ENCODE peak calls at places on chromosome 19, in nine cellular contexts. X is thoracic aorta; U is aorta; E is fibroblast of lung; O is AG04450; K is RWPE1; P is CD4-positive, CD25-positive, alpha-beta regulatory T cell; Y is CD8-positive, alpha-beta T cell; Q is sigmoid colon. C is an unnamed sample.

GRCh38 chr19:49437231-49437630 is 4.1 kb downstream of the SLC17A7 start:
- DNase-seq in X (no peak), O (no peak), U (no peak), Q (no peak), P (no peak), E (no peak), K (no peak), Y (no peak), C (no peak)

GRCh38 chr19:21707065-21707464 is 60.3 kb downstream of the ZNF100 start:
- DNase-seq in Q (no peak), Y (no peak), P (no peak), O (no peak), K (no peak), X (no peak), E (no peak), U (no peak), C (no peak)

GRCh38 chr19:30693179-30693578 is 321.0 kb downstream of the ZNF536 start:
- DNase-seq in P (no peak), K (no peak), U (no peak), X (no peak), Q (no peak), O (no peak), E (no peak), Y (no peak), C (no peak)

GRCh38 chr19:49182848-49183375 is 25.3 kb downstream of the TRPM4 start:
- DNase-seq in Q (no peak), O (no peak), E (no peak), X (no peak), P (no peak), Y (no peak), U (no peak), K (no peak), C (no peak)

GRCh38 chr19:511101-511841 is 4.0 kb downstream of the TPGS1 start:
- DNase-seq in Q (peak), O (no peak), Y (peak), E (peak), K (no peak), X (no peak), P (peak), U (peak), C (peak)

GRCh38 chr19:1360818-1361461 is 22.8 kb upstream of the NDUFS7 start:
- DNase-seq in O (peak), X (no peak), P (no peak), Y (no peak), U (peak), E (peak), K (no peak), Q (peak), C (peak)

GRCh38 chr19:14127176-14127575 is 9.2 kb downstream of the ASF1B start:
- DNase-seq in O (no peak), U (peak), E (no peak), Y (no peak), P (no peak), K (no peak), Q (no peak), X (no peak), C (peak)

GRCh38 chr19:58399903-58400637 is 4.6 kb downstream of the RNF225 start:
- DNase-seq in Y (no peak), U (peak), K (no peak), E (no peak), O (no peak), Q (peak), P (no peak), X (no peak), C (no peak)

GRCh38 chr19:35666251-35666913 is at the start of gene UPK1A:
- DNase-seq in Q (no peak), P (no peak), E (no peak), Y (no peak), O (no peak), K (no peak), U (no peak), X (no peak), C (no peak)

GRCh38 chr19:6260912-6261636 is 18.7 kb downstream of the MLLT1 start:
- DNase-seq in Y (peak), E (no peak), K (peak), P (peak), U (no peak), O (no peak), Q (no peak), X (no peak), C (no peak)

GRCh38 chr19:6458695-6459355 is 767 bp downstream of the SLC25A23 start:
- DNase-seq in X (no peak), K (peak), Q (no peak), Y (no peak), P (no peak), O (no peak), U (no peak), E (no peak), C (no peak)

GRCh38 chr19:55640043-55640576 is 692 bp upstream of the ZNF580 start:
- DNase-seq in X (no peak), O (no peak), U (peak), Y (peak), Q (peak), K (no peak), P (peak), E (peak), C (peak)

GRCh38 chr19:20038358-20039202 is 725 bp downstream of the ZNF682 start:
- DNase-seq in K (no peak), Y (no peak), U (no peak), O (no peak), X (no peak), Q (no peak), P (no peak), E (peak), C (no peak)

GRCh38 chr19:20044663-20045062 is 5.4 kb upstream of the ZNF682 start:
- DNase-seq in P (no peak), Q (no peak), K (no peak), O (no peak), U (no peak), E (no peak), Y (no peak), X (no peak), C (no peak)

GRCh38 chr19:20035935-20036334 is 3.4 kb downstream of the ZNF682 start:
- DNase-seq in K (no peak), Y (no peak), P (no peak), O (no peak), U (no peak), E (no peak), Q (no peak), X (no peak), C (no peak)

GRCh38 chr19:20039203-20039723 is at the start of gene ZNF682:
- DNase-seq in P (peak), O (peak), U (peak), E (peak), X (peak), Q (peak), Y (peak), K (peak), C (peak)
- H3K27ac ChIP-seq in P (peak), O (peak), U (peak), E (peak), X (peak), Q (peak), Y (peak), K (peak), C (peak)

DNA sequence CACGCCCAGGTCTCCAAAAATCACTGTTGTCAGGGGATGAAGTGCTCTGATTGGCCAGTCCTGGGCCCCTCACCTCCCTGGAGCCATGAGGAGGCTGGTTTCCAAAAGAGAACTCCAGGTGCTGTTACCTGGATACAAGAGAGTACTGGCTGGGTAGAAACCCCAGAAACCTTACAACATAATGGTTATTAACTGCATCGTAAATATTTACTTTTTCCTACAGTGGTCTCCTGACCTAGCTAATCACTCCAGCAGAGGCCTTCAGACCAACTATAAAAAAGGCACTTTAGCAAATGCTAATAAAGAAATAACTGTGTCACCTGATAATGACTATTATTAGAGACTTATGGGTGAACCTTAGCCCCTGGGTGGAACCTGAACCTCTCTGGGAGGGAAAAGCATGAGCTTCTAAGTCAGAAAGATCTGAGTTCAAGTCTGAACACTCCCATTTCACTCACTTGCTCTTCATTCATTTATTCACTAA is 1.5 kb upstream of the IGSF23 start:
- DNase-seq in Q (no peak), P (no peak), Y (no peak), U (no peak), X (no peak), O (no peak), E (no peak), K (no peak), C (no peak)
- H3K27ac ChIP-seq in Q (no peak), P (no peak), Y (no peak), U (no peak), X (no peak), O (no peak), E (no peak), K (no peak), C (no peak)

GRCh38 chr19:15404097-15404779 is 14.6 kb downstream of the AKAP8L start:
- DNase-seq in Y (no peak), K (no peak), O (no peak), X (no peak), Q (peak), U (no peak), E (no peak), P (no peak), C (no peak)
- H3K27ac ChIP-seq in Y (no peak), K (no peak), O (no peak), X (peak), Q (peak), U (peak), E (no peak), P (no peak), C (peak)

GRCh38 chr19:50475736-50476223 is 527 bp upstream of the EMC10 start:
- DNase-seq in Q (no peak), K (no peak), E (no peak), U (no peak), O (no peak), Y (no peak), X (no peak), P (no peak), C (no peak)
- H3K27ac ChIP-seq in Q (peak), K (peak), E (no peak), U (no peak), O (no peak), Y (no peak), X (no peak), P (peak), C (peak)

GRCh38 chr19:46988614-46989230 is 30.9 kb upstream of the NPAS1 start:
- DNase-seq in U (no peak), O (no peak), Q (no peak), E (no peak), Y (no peak), X (no peak), P (no peak), K (no peak), C (no peak)
- H3K27ac ChIP-seq in U (no peak), O (no peak), Q (no peak), E (no peak), Y (no peak), X (no peak), P (no peak), K (peak), C (peak)

GRCh38 chr19:33770107-33770506 is 26.6 kb upstream of the KCTD15 start:
- DNase-seq in K (no peak), U (no peak), O (no peak), E (no peak), P (no peak), Q (no peak), X (no peak), Y (no peak), C (no peak)
- H3K27ac ChIP-seq in K (no peak), U (no peak), O (no peak), E (no peak), P (no peak), Q (no peak), X (no peak), Y (no peak), C (no peak)

DNA sequence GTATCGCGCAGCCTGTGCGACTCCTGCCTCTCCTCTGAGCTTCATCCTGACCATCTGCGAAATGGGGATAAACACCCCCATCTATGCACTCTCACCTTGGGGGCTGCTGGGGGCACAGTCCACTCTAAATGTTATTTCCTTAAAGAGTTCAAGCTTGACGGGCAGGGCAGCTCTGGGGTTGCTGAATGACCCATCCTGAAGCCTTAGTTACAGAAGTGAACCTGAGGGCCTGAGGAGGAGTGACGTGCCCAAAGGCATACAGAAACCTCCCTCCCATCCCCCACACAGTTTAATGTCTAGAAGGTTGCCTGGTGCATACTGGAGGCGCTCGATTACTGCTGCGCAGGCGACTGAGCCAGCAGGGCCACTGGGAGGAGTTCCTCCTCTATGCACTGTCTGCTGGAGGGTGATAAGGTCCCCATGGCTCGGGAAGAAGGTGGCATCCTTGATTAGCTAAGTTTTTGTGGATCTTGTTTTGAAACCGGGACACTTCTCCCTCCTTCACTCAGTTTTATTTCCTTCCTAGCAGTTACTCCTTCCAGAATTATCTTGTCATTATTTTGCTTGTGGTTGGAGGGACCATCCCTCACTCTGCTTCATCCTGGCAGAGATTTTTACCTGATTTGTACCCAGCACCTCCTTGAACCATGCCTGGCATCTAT is 572 bp upstream of the FKBP8 start:
- DNase-seq in Y (peak), K (peak), P (peak), Q (peak), X (no peak), E (peak), U (peak), O (no peak), C (no peak)
- H3K27ac ChIP-seq in Y (peak), K (peak), P (peak), Q (peak), X (no peak), E (no peak), U (no peak), O (peak), C (peak)

GRCh38 chr19:17098326-17098725 is 22.7 kb downstream of the MYO9B start:
- DNase-seq in Q (no peak), E (peak), O (no peak), U (no peak), K (no peak), X (no peak), P (no peak), Y (no peak), C (no peak)

GRCh38 chr19:17091758-17092333 is 16.3 kb downstream of the MYO9B start:
- DNase-seq in Q (no peak), X (no peak), Y (no peak), K (no peak), O (no peak), P (peak), E (no peak), U (peak), C (peak)

GRCh38 chr19:17097593-17098126 is 22.1 kb downstream of the MYO9B start:
- DNase-seq in O (no peak), U (no peak), P (no peak), E (peak), Q (no peak), K (no peak), Y (no peak), X (no peak), C (no peak)

GRCh38 chr19:17092696-17093095 is 17.1 kb downstream of the MYO9B start:
- DNase-seq in E (no peak), X (no peak), P (no peak), K (no peak), Q (no peak), Y (no peak), O (no peak), U (no peak), C (no peak)

DNA sequence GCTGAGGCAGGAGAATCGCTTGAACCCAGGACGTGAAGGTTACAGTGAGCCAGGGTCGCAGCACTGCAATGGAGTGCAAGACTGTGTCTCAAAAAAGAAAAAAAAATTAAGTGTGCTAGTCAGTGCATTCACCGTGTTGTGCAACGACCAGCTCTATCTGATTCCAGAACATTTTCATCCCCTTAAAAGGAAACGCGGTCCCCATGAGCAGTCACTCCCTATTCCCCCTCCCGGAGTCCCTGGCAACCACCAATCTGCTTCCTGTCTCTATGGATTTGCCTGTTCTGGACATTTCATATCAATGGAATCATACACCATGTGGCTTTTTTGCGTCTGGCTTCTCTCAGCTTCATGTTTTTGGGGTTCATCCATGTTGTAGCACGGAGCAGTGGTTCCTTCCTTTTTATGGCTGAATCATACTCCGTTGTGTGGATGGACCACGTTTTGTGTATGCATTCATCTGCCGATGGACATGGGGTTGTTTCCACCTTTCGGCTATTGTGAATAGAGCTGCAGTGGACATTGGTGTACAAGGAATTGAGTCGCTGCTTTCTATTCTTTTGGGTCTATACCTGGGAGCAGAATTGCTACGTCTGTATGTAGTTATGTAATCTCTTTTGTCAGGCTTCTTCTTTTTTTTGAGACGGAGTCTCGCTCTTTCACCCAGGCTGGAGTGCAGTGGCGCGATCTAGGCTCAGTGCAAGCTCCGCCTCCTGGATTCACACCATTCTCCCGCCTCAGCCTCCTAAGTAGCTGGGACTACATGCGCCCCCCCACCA is 19.8 kb downstream of the MYO9B start:
- DNase-seq in U (peak), K (no peak), Y (no peak), P (no peak), Q (peak), X (peak), O (no peak), E (peak), C (peak)
- H3K27ac ChIP-seq in U (peak), K (peak), Y (no peak), P (no peak), Q (peak), X (peak), O (no peak), E (peak), C (peak)

C was measured in psoas muscle.